ENCODE peak calls at places on chromosomes 12 and 14, in five cellular contexts. H, Q, Y, O and A are unnamed samples. For H3K4me1, the result is how much of the 10 kb centered on the place peaks cover.

GRCh38 chr12:122458105-122459035 is 35.9 kb upstream of the CLIP1 start:
- DNase-seq in O (no peak), Q (no peak), H (no peak), Y (no peak), A (no peak)

GRCh38 chr14:75831455-75831854 is 150.3 kb downstream of the TGFB3 start:
- DNase-seq in Y (no peak), H (peak), O (no peak), Q (peak), A (no peak)

GRCh38 chr12:31736472-31736871 is 7.7 kb upstream of the AMN1 start:
- DNase-seq in H (peak), O (peak), Y (no peak), Q (peak), A (no peak)

GRCh38 chr12:45458854-45459807 is 243.2 kb downstream of the ANO6 start:
- DNase-seq in O (peak), Q (peak), H (peak), Y (no peak), A (no peak)

GRCh38 chr14:56474419-56475022 is 105.1 kb upstream of the TMEM260 start:
- DNase-seq in Q (peak), O (peak), H (peak), Y (no peak), A (peak)

GRCh38 chr12:5096241-5096880 is 52.7 kb downstream of the KCNA5 start:
- DNase-seq in Q (peak), H (peak), O (no peak), Y (no peak), A (no peak)

GRCh38 chr14:61472025-61472672 is 150.8 kb downstream of the PRKCH start:
- DNase-seq in O (peak), Q (peak), H (peak), Y (no peak), A (no peak)

GRCh38 chr12:126726481-126727217 is 1540.3 kb upstream of the TMEM132C start:
- DNase-seq in H (no peak), Y (peak), O (no peak), Q (no peak), A (no peak)

GRCh38 chr14:39431416-39432178 is 636 bp downstream of the FBXO33 start:
- DNase-seq in H (peak), O (peak), Q (peak), Y (peak), A (peak)

GRCh38 chr14:39376671-39377403 is 55.4 kb downstream of the FBXO33 start:
- DNase-seq in Y (no peak), Q (no peak), H (peak), O (peak), A (no peak)

GRCh38 chr14:103522649-103523582 is at the start of gene CKB:
- DNase-seq in Y (peak), Q (peak), O (no peak), H (peak), A (no peak)

GRCh38 chr14:29558516-29558915 is 369.1 kb downstream of the PRKD1 start:
- DNase-seq in O (no peak), Q (no peak), H (peak), Y (no peak), A (no peak)

GRCh38 chr12:3606101-3606500 is 115.1 kb downstream of the PRMT8 start:
- DNase-seq in O (no peak), Q (no peak), Y (no peak), H (no peak), A (no peak)

GRCh38 chr12:66693901-66694513 is 15.1 kb upstream of the GRIP1 start:
- DNase-seq in H (peak), Q (peak), O (peak), Y (no peak), A (peak)

GRCh38 chr14:52961060-52961639 is 10.3 kb upstream of the FERMT2 start:
- DNase-seq in H (peak), Y (no peak), Q (peak), O (peak), A (peak)

GRCh38 chr14:100306506-100307214 is 416 bp upstream of the SLC25A29 start:
- DNase-seq in Y (peak), H (peak), O (peak), Q (peak), A (peak)
- H3K4me1 ChIP-seq in Y (under half), H (under half), O (under half), Q (under half), A (under half)

GRCh38 chr14:55271572-55272414 is 572 bp downstream of the FBXO34 start:
- DNase-seq in Q (peak), O (peak), Y (peak), H (peak), A (peak)

GRCh38 chr14:55274144-55274543 is 2.9 kb downstream of the FBXO34 start:
- DNase-seq in O (no peak), H (no peak), Q (no peak), Y (no peak), A (no peak)

GRCh38 chr14:55272922-55273321 is 1.7 kb downstream of the FBXO34 start:
- DNase-seq in Q (peak), H (no peak), Y (no peak), O (peak), A (no peak)

GRCh38 chr14:55270832-55271571 is at the start of gene FBXO34:
- DNase-seq in Y (peak), Q (peak), H (peak), O (peak), A (peak)

DNA sequence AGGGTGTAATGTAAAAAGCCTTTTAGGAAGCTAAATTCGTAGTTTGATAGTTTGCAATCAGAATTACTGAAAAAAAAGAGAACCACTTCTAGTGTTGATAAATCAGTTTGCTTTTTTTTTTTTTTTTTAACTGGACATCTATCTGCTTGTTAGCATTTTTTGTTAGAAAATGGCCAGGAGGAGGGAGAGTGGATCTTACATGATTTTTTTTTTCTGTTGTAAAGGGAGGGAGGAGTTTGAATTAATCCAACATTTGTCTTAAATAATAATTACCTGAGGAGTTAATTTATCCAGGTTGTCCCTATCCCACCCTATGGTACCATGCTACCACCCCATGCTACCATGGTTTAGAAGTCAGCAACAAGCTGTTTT is 1.2 kb downstream of the FBXO34 start:
- DNase-seq in Q (no peak), H (no peak), O (no peak), Y (no peak), A (no peak)
- H3K9ac ChIP-seq in Q (peak), H (peak), O (peak), Y (peak), A (peak)

GRCh38 chr12:108563135-108563803 is 873 bp downstream of the ISCU start:
- DNase-seq in O (peak), Y (peak), H (peak), Q (peak), A (peak)
- TF ChIP-seq CTCF in O (peak), Y (peak), H (peak), Q (peak), A (peak)

GRCh38 chr12:27523305-27523641 is 733 bp upstream of the PPFIBP1 start:
- DNase-seq in O (no peak), Q (peak), H (no peak), Y (no peak), A (peak)

GRCh38 chr12:27524489-27524835 is 456 bp downstream of the PPFIBP1 start:
- DNase-seq in Y (no peak), O (no peak), H (no peak), Q (no peak), A (no peak)

GRCh38 chr12:27525373-27525772 is 1.4 kb downstream of the PPFIBP1 start:
- DNase-seq in Q (peak), Y (no peak), O (peak), H (peak), A (no peak)

GRCh38 chr12:27524839-27525238 is 833 bp downstream of the PPFIBP1 start:
- DNase-seq in O (peak), Y (no peak), H (peak), Q (peak), A (no peak)

DNA sequence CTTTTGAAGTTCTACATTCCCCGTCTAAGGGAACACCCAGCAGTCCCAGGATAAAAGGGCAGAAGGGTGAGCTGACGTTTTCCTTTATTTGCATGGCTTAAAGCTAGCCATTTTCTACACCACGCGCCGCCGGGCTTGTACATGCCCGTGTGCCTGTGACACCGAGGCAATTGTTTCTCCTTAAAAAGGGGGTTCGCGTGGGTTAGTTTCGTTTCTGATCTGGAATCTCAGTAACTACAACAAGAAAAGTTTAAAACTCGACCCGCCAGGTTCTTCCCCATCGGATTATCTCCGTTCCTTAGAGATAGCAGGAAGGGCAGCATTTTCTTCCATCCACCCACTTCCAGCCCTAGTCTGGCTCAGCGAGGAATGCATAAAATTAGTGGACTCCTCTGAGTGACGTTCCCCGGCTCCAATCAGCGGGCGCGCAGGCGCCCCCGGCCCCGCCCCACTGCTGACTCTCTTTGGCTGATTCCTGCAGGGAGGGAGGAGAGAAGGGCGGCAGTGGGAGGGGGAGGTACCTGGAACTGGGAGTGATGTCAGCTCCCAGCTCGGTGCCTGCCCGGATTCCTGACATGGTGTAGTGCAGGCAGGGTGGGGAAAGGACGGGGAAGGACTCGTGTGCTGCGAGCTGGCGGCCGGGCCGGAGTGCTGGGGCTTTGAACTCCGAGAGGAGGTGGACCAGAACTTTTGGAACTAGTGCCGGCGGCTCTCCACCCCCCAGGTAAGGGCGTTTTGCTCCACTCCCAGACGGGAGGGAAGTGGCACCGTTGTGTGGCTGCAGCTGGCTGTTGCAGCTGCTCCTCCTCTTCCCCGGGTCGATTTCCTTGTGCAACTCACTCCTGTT is at the start of gene PPFIBP1:
- DNase-seq in Y (peak), H (peak), Q (peak), O (peak), A (peak)
- H3K4me1 ChIP-seq in Y (under half), H (under half), Q (under half), O (under half), A (under half)

DNA sequence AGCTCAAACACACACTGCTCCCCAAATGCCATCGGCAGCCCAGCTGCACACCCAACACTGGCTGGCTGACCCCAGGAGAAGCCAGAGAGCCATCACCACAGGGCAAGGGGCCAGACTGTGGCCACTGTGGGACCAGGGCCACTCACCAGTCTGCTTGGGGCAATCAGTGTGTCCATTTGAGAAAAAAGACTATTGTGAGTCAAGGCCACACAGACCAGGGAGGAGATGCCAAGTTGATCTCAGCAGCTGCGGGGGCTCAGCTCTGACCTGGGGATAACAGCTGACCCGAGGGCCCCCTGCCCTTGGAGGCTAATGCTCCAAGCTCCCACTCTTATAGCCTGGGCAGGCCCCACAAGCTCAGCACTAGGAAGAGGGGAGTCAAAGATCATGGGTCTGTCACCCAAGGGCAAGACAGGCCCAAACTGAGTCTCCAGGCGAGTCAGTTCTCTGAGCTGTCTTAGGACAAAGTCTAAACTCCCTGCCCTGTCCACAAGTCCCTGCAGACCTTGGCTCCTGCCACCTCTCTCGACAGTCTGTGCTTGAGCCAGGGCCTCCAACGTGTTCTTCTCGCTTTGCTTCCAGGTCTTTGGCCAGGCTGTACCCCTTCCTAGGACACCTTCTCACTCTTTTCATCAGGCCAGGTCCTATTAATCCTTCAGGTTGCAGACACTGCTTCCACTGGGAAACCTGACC is 30.1 kb upstream of the PNMA1 start:
- DNase-seq in H (no peak), Y (peak), O (no peak), Q (no peak), A (no peak)
- H3K9ac ChIP-seq in H (no peak), Y (no peak), O (peak), Q (peak), A (no peak)

GRCh38 chr12:77010637-77011548 is 54.5 kb downstream of the E2F7 start:
- DNase-seq in Q (peak), O (peak), Y (peak), H (peak), A (peak)
- TF ChIP-seq CTCF in Q (peak), O (peak), Y (peak), H (peak), A (peak)

GRCh38 chr14:68969278-68969677 is 9.8 kb downstream of the ACTN1 start:
- DNase-seq in Q (no peak), H (no peak), Y (no peak), O (peak), A (no peak)
- H3K4me1 ChIP-seq in Q (under half), H (half or more), Y (under half), O (half or more), A (under half)

GRCh38 chr12:54128466-54128865 is 60.3 kb downstream of the SMUG1 start:
- DNase-seq in O (no peak), Q (no peak), Y (no peak), H (no peak), A (no peak)
- H3K9ac ChIP-seq in O (no peak), Q (no peak), Y (peak), H (no peak), A (no peak)

GRCh38 chr12:112740387-112740934 is 51.1 kb upstream of the RPH3A start:
- DNase-seq in Y (no peak), Q (no peak), O (no peak), H (no peak), A (no peak)
- TF ChIP-seq CTCF in Y (no peak), Q (no peak), O (no peak), H (no peak), A (no peak)